ENCODE peak calls at places on chromosome 10, in five cellular contexts. G is lower lobe of right lung, W is pancreas, H is cardiac muscle cell, K is GM06990. V is an unnamed sample. For H3K27me3, the result is how much of the 10 kb centered on the place peaks cover.

GRCh38 chr10:79391231-79392019 is 44.2 kb downstream of the PPIF start:
- DNase-seq in W (peak), K (no peak), H (no peak), G (peak), V (no peak)

GRCh38 chr10:110355181-110355831 is 50.6 kb upstream of the SMNDC1 start:
- DNase-seq in H (no peak), W (no peak), G (no peak), K (peak), V (no peak)

GRCh38 chr10:6204063-6204340 is 1.3 kb downstream of the PFKFB3 start:
- DNase-seq in K (peak), W (peak), H (peak), G (peak), V (peak)

GRCh38 chr10:71838264-71839211 is 12.5 kb downstream of the PSAP start:
- DNase-seq in G (no peak), H (no peak), W (no peak), K (no peak), V (no peak)

GRCh38 chr10:51137741-51138529 is 63.6 kb downstream of the PRKG1 start:
- DNase-seq in H (no peak), G (no peak), W (no peak), K (no peak), V (no peak)

GRCh38 chr10:43084812-43085211 is 7.9 kb downstream of the RET start:
- DNase-seq in K (no peak), G (no peak), H (no peak), W (no peak), V (no peak)

GRCh38 chr10:42519761-42520460 is 118.5 kb downstream of the ZNF33B start:
- DNase-seq in W (no peak), K (no peak), G (no peak), H (no peak), V (no peak)

GRCh38 chr10:95841711-95842498 is 65.9 kb upstream of the CC2D2B start:
- DNase-seq in G (no peak), K (peak), W (no peak), H (peak), V (no peak)

GRCh38 chr10:43299579-43299978 is 32.7 kb upstream of the RASGEF1A start:
- DNase-seq in G (no peak), H (no peak), K (no peak), W (no peak), V (peak)

GRCh38 chr10:1394155-1394912 is 338.1 kb downstream of the WDR37 start:
- DNase-seq in W (no peak), K (no peak), G (no peak), H (no peak), V (no peak)

GRCh38 chr10:60172363-60172990 is 217.2 kb downstream of the ANK3 start:
- DNase-seq in G (no peak), W (no peak), H (no peak), K (no peak), V (no peak)

GRCh38 chr10:114404171-114405010 is at the start of gene AFAP1L2:
- DNase-seq in H (peak), K (no peak), G (no peak), W (peak), V (no peak)

GRCh38 chr10:79234391-79235318 is 112.6 kb upstream of the PPIF start:
- DNase-seq in G (no peak), W (no peak), K (no peak), H (no peak), V (no peak)

GRCh38 chr10:88291289-88292184 is 291.6 kb downstream of the RNLS start:
- DNase-seq in H (no peak), W (no peak), G (no peak), K (no peak), V (no peak)

GRCh38 chr10:125698599-125698998 is 15.6 kb upstream of the TEX36 start:
- DNase-seq in H (no peak), G (no peak), W (no peak), K (no peak), V (no peak)

GRCh38 chr10:9096288-9096687 is 1041.8 kb downstream of the GATA3 start:
- DNase-seq in G (no peak), W (no peak), H (no peak), K (no peak), V (peak)

GRCh38 chr10:51014680-51015425 is 59.4 kb upstream of the PRKG1 start:
- DNase-seq in G (no peak), K (no peak), W (no peak), H (no peak), V (no peak)

GRCh38 chr10:114117728-114118127 is 56.3 kb downstream of the CCDC186 start:
- DNase-seq in G (no peak), W (no peak), K (no peak), H (no peak), V (no peak)

GRCh38 chr10:29428486-29428885 is 139.6 kb downstream of the LYZL1 start:
- DNase-seq in H (no peak), K (no peak), W (no peak), G (no peak), V (no peak)

GRCh38 chr10:101939273-101939635 is 95.7 kb upstream of the KCNIP2 start:
- DNase-seq in G (no peak), W (no peak), K (no peak), H (no peak), V (no peak)

GRCh38 chr10:69348824-69349541 is 67.7 kb downstream of the TACR2 start:
- DNase-seq in W (no peak), G (no peak), H (no peak), K (no peak), V (no peak)

GRCh38 chr10:127886371-127887051 is 6.2 kb downstream of the CLRN3 start:
- DNase-seq in W (no peak), H (no peak), K (no peak), G (no peak), V (no peak)

GRCh38 chr10:129025774-129026173 is 441.3 kb upstream of the MGMT start:
- DNase-seq in W (no peak), G (no peak), K (no peak), H (no peak), V (no peak)

GRCh38 chr10:7473474-7473873 is 62.6 kb upstream of the SFMBT2 start:
- DNase-seq in K (no peak), H (no peak), W (no peak), G (no peak), V (no peak)

GRCh38 chr10:58651040-58651439 is 138.4 kb downstream of the BICC1 start:
- DNase-seq in H (no peak), W (no peak), K (no peak), G (no peak), V (no peak)

GRCh38 chr10:3076138-3076537 is 8.8 kb downstream of the PFKP start:
- DNase-seq in G (no peak), H (no peak), K (no peak), W (no peak), V (no peak)

GRCh38 chr10:98423691-98424120 is 8.7 kb upstream of the PYROXD2 start:
- DNase-seq in H (peak), G (no peak), K (no peak), W (no peak), V (no peak)

GRCh38 chr10:22615819-22616499 is 98.4 kb downstream of the PIP4K2A start:
- DNase-seq in K (peak), G (peak), W (peak), H (no peak), V (no peak)

GRCh38 chr10:84537447-84537931 is 209.1 kb downstream of the CCSER2 start:
- DNase-seq in H (peak), K (peak), W (no peak), G (peak), V (peak)

GRCh38 chr10:17213646-17214349 is 12.3 kb upstream of the TRDMT1 start:
- DNase-seq in K (no peak), G (no peak), H (no peak), W (no peak), V (no peak)

GRCh38 chr10:26821699-26822542 is 38.8 kb downstream of the ABI1 start:
- DNase-seq in W (no peak), K (no peak), H (no peak), G (no peak), V (no peak)

GRCh38 chr10:32103721-32104120 is 47.5 kb upstream of the KIF5B start:
- DNase-seq in H (no peak), G (no peak), W (no peak), K (no peak), V (no peak)

GRCh38 chr10:86303626-86304025 is 63.0 kb downstream of the GRID1 start:
- DNase-seq in K (no peak), G (no peak), W (no peak), H (no peak), V (no peak)

GRCh38 chr10:76950354-76950753 is 687.3 kb downstream of the KCNMA1 start:
- DNase-seq in H (no peak), W (no peak), G (no peak), K (no peak), V (no peak)

GRCh38 chr10:42812028-42812427 is 29.4 kb downstream of the BMS1 start:
- DNase-seq in K (no peak), H (no peak), W (no peak), G (no peak), V (no peak)

GRCh38 chr10:72097448-72098300 is 9.3 kb upstream of the SPOCK2 start:
- DNase-seq in W (peak), H (no peak), K (no peak), G (no peak), V (no peak)

GRCh38 chr10:3220853-3221252 is 48.3 kb upstream of the PITRM1 start:
- DNase-seq in G (no peak), K (no peak), W (no peak), H (no peak), V (no peak)

GRCh38 chr10:19941206-19941880 is 125.1 kb downstream of the PLXDC2 start:
- DNase-seq in W (no peak), H (no peak), G (no peak), K (no peak), V (no peak)

GRCh38 chr10:11581213-11581612 is 30.2 kb downstream of the USP6NL start:
- DNase-seq in K (no peak), H (no peak), G (no peak), W (no peak), V (no peak)

GRCh38 chr10:117139581-117140524 is 1.8 kb upstream of the VAX1 start:
- DNase-seq in H (no peak), W (no peak), G (no peak), K (no peak), V (no peak)

GRCh38 chr10:117136391-117136975 is 1.6 kb downstream of the VAX1 start:
- DNase-seq in K (no peak), W (no peak), G (no peak), H (no peak), V (no peak)

GRCh38 chr10:117137031-117137910 is 799 bp downstream of the VAX1 start:
- DNase-seq in G (no peak), H (peak), K (peak), W (no peak), V (no peak)

GRCh38 chr10:117138838-117139580 is 939 bp upstream of the VAX1 start:
- DNase-seq in W (no peak), K (no peak), H (peak), G (no peak), V (no peak)

GRCh38 chr10:117137911-117138642 is at the start of gene VAX1:
- DNase-seq in K (peak), G (no peak), W (no peak), H (peak), V (no peak)
- H3K27me3 ChIP-seq in K (under half), G (half or more), W (half or more), H (half or more), V (half or more)

DNA sequence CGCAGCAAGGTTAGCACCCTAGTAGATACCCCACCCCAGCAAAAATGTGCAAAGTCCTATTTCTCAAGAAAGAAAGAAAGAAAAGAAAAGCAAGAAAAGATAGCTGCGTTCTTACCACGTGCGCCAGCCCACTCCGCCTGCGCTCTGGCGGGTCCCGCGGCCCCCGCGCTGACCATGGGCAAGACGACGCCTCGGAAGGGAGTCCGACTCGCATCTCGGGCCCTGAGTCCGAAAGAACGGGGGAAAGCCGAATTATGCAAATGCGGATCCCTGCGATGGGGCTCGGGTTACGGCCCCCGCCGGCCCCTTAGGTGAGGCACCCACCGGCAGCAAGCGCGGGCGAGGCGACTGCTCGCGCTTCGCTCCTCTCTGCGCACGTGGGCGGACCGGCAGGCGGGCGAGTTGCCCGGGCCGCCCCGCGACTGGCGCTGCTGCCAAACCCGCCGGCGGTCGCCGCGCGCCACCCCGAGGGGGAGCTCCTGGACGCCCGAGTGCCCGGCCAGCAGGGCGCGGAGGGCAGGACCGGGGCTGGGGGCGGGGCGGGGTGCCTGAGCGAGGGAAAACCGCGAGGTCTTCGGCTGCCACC is 2.4 kb upstream of the EGR2 start:
- DNase-seq in G (peak), K (peak), W (peak), H (peak), V (no peak)
- TF ChIP-seq CTCF in G (no peak), K (no peak), W (no peak), H (no peak), V (no peak)

DNA sequence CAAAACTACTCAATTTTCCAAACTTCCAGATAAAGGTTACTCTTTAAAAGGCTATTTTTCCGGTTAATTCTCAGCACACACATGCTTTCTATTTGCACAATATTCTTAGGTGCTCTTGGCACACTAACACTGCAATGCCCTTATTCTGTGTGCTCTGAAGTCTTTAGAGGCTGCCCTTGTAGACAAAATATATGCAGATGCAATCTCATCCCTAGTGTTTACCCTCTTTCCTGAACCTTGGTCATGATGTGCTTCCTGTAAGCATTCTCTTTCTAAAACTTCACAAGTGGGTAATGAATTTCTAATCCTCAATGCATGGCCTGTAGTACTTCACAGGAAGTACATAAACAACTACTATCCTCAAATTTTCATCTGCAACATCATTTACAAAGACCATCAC is 41.1 kb upstream of the TUBB8 start:
- DNase-seq in W (no peak), K (no peak), H (no peak), G (no peak), V (no peak)
- H3K27me3 ChIP-seq in W (under half), K (under half), H (under half), G (under half), V (under half)

DNA sequence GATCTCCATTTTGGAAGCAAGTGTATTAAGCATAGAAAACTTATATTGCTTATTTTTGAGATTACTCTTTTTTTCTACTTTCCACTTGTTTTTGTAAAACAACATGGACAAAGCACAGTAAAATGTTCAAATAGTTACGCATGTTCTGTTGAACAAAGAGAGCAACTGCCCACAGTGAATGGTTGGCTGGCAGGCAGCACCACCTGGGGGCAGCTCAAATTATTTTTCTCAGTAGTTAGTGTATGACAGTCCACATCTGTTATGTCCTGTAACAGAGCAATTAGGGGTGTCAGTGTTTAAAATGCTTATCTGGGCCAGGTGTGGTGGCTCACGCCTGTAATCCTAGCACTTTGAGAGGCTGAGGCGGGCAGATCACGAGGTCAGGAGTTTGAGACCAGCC is 46.1 kb upstream of the CACUL1 start:
- DNase-seq in H (peak), W (no peak), G (no peak), K (no peak), V (peak)
- TF ChIP-seq CTCF in H (peak), W (peak), G (peak), K (peak), V (peak)

GRCh38 chr10:100816671-100817070 is 71.3 kb downstream of the PAX2 start:
- DNase-seq in K (no peak), G (no peak), W (no peak), H (no peak), V (no peak)
- H3K27me3 ChIP-seq in K (under half), G (half or more), W (under half), H (half or more), V (under half)

DNA sequence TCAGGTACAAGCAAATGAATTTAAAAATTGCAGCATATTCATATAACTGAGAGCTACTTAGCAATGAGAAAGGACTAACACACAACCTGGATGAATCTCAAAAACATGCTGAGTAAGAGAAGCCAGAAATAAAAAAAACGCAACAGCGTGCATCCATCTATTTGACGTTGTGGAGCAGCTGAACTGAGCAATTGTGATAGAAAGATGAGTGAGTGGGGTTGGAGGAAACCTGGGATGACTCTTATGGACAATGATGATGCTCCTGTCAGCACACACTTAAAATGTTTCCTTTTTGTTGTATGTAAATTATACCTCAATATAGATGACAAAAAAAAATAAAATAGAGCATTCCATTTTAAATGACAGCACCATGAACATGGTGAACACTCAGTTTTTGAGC is 36.0 kb upstream of the AKR1E2 start:
- DNase-seq in K (no peak), G (no peak), H (no peak), W (no peak), V (no peak)
- TF ChIP-seq CTCF in K (no peak), G (no peak), H (no peak), W (no peak), V (no peak)

GRCh38 chr10:120456626-120457430 is at the start of gene PLPP4:
- DNase-seq in K (peak), H (peak), G (no peak), W (no peak), V (no peak)
- H3K27me3 ChIP-seq in K (under half), H (under half), G (half or more), W (under half), V (under half)

DNA sequence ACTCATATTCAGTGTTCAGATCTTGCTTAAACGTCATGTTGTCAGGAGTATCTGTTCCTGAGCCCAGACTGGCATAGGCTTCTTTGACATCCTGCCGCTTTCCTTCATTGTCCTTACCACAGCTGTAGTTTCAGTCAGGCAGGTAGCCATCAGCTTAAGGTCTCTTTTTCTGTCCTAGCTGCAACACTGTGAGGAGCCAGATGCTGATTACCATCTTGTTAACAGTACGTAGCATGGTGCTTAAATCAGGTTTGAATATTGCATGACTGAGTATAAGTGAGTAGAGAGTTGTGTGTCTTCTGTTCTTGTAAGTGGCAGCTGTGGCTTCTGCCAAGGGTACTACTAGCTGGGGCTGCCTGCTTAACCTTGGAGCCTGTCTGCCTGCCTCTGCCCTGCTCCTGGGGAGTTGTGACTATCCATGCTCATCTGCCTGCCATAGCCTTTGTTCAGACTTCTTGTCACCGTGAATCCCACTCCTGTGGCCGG is 92.6 kb downstream of the MAPK8 start:
- DNase-seq in H (no peak), K (no peak), W (no peak), G (no peak), V (no peak)
- TF ChIP-seq CTCF in H (no peak), K (no peak), W (no peak), G (no peak), V (no peak)

GRCh38 chr10:117218654-117219053 is 21.4 kb downstream of the KCNK18 start:
- DNase-seq in K (no peak), G (no peak), H (no peak), W (no peak), V (no peak)
- H3K27me3 ChIP-seq in K (under half), G (under half), H (half or more), W (under half), V (under half)

DNA sequence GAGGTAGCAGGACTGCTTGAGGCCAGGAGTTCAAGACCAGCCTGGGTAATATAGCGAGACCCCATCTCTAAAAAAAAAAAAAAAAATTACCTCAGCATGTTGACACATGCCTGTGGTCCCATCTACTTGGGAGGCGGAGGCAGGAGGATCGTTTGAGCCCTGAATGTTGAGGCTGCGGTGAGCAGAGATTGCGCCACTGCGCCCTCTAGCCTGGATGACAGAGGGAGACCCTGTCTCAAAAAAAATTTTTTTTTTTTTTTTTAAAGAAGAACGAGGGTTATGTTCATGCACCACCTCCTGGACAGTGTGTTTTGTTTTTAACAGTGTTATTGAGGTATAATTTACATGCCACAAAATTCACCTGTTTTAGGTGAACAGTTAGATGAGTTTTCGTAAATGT is 51.1 kb upstream of the SEPHS1 start:
- DNase-seq in H (no peak), W (no peak), G (no peak), K (no peak), V (no peak)
- TF ChIP-seq CTCF in H (no peak), W (no peak), G (no peak), K (no peak), V (no peak)